ENCODE peak calls at places on chromosomes 12 and 14, in six cellular contexts. W is epithelial cell of esophagus, D is sigmoid colon, U is fibroblast of lung, Z is fibroblast of mammary gland, X is thoracic aorta. B is an unnamed sample.

GRCh38 chr12:48106574-48107251 is 834 bp upstream of the SENP1 start:
- DNase-seq in W (no peak), Z (no peak), U (no peak), X (no peak), D (no peak), B (no peak)

GRCh38 chr12:14272954-14273910 is 92.2 kb upstream of the ATF7IP start:
- DNase-seq in U (peak; percentile 46), W (peak; percentile 96), Z (no peak), D (no peak), X (no peak), B (no peak)

GRCh38 chr12:42094277-42094676 is 50.4 kb downstream of the GXYLT1 start:
- DNase-seq in Z (peak; percentile 65), U (peak; percentile 76), W (peak; percentile 58), X (no peak), D (no peak), B (peak; percentile 80)

GRCh38 chr12:92509156-92509758 is 193.5 kb upstream of the PLEKHG7 start:
- DNase-seq in W (peak; percentile 49), X (no peak), D (no peak), U (peak; percentile 26), Z (peak; percentile 24), B (no peak)

GRCh38 chr12:104768033-104768432 is 190.1 kb downstream of the SLC41A2 start:
- DNase-seq in W (no peak), X (no peak), U (no peak), D (no peak), Z (no peak), B (no peak)

GRCh38 chr12:48903363-48903981 is 21.8 kb downstream of the FKBP11 start:
- DNase-seq in X (no peak), Z (peak; percentile 48), D (no peak), W (no peak), U (peak; percentile 25), B (peak; percentile 85)

GRCh38 chr14:22200977-22201605 is 387.9 kb downstream of the DAD1 start:
- DNase-seq in X (no peak), D (no peak), W (peak; percentile 78), Z (peak; percentile 62), U (peak; percentile 43), B (peak; percentile 52)

GRCh38 chr12:56677680-56678079 is 10.4 kb downstream of the PTGES3 start:
- DNase-seq in U (no peak), D (no peak), W (no peak), Z (no peak), X (no peak), B (no peak)

GRCh38 chr14:35861204-35861868 is 35.2 kb downstream of the BRMS1L start:
- DNase-seq in D (no peak), W (no peak), U (no peak), X (no peak), Z (no peak), B (no peak)

GRCh38 chr12:26874501-26875296 is 41.7 kb upstream of the ITPR2 start:
- DNase-seq in U (no peak), Z (no peak), D (no peak), W (no peak), X (no peak), B (peak; percentile 23)

GRCh38 chr14:101497910-101498860 is 63.1 kb upstream of the DIO3 start:
- DNase-seq in W (no peak), U (no peak), D (peak; percentile 56), Z (no peak), X (no peak), B (no peak)

GRCh38 chr14:61555056-61555838 is 140.1 kb upstream of the HIF1A start:
- DNase-seq in U (peak; percentile 78), Z (peak; percentile 64), X (no peak), W (peak; percentile 69), D (no peak), B (peak; percentile 63)

GRCh38 chr12:66596189-66596588 is 82.7 kb downstream of the GRIP1 start:
- DNase-seq in D (no peak), Z (peak; percentile 60), U (peak; percentile 56), W (peak; percentile 22), X (no peak), B (peak; percentile 7)

GRCh38 chr12:42589465-42590323 is at the start of gene PRICKLE1:
- DNase-seq in Z (peak; percentile 48), X (no peak), D (peak; percentile 67), U (peak; percentile 81), W (peak; percentile 72), B (peak; percentile 40)

GRCh38 chr12:85866929-85867776 is 6.9 kb upstream of the NTS start:
- DNase-seq in Z (peak; percentile 72), D (no peak), X (no peak), W (peak; percentile 71), U (peak; percentile 58), B (peak; percentile 65)

GRCh38 chr12:24359418-24359817 is 409.9 kb upstream of the SOX5 start:
- DNase-seq in D (no peak), Z (no peak), X (no peak), U (no peak), W (no peak), B (no peak)

GRCh38 chr12:48782457-48783395 is 6.2 kb downstream of the ADCY6 start:
- DNase-seq in Z (no peak), W (no peak), U (no peak), D (no peak), X (no peak), B (no peak)

GRCh38 chr12:116717466-116718457 is 20.1 kb downstream of the SPRING1 start:
- DNase-seq in U (peak; percentile 79), X (no peak), W (no peak), D (peak; percentile 93), Z (peak; percentile 76), B (no peak)

GRCh38 chr12:6278439-6279255 is 31.8 kb upstream of the PLEKHG6 start:
- DNase-seq in U (peak; percentile 74), D (peak; percentile 92), W (peak; percentile 95), X (no peak), Z (peak; percentile 75), B (peak; percentile 84)

GRCh38 chr14:101233391-101233790 is 327.9 kb upstream of the DIO3 start:
- DNase-seq in U (no peak), X (no peak), Z (no peak), D (no peak), W (no peak), B (no peak)

GRCh38 chr14:90003526-90004312 is 48.0 kb downstream of the TDP1 start:
- DNase-seq in X (no peak), W (no peak), D (no peak), U (no peak), Z (no peak), B (no peak)

GRCh38 chr12:102950950-102951490 is 6.5 kb upstream of the ASCL1 start:
- DNase-seq in X (no peak), Z (no peak), D (no peak), U (no peak), W (no peak), B (no peak)

GRCh38 chr14:71466942-71467341 is 465.3 kb upstream of the RGS6 start:
- DNase-seq in D (no peak), U (no peak), X (no peak), W (no peak), Z (no peak), B (no peak)

GRCh38 chr12:88015825-88016224 is 13.4 kb downstream of the C12orf50 start:
- DNase-seq in Z (no peak), U (no peak), X (no peak), W (no peak), D (no peak), B (no peak)

GRCh38 chr12:69074559-69075349 is 141.8 kb upstream of the CPM start:
- DNase-seq in U (no peak), X (no peak), D (no peak), W (peak; percentile 58), Z (no peak), B (no peak)

GRCh38 chr14:100872241-100872640 is 31.3 kb downstream of the RTL1 start:
- DNase-seq in D (no peak), X (no peak), W (peak; percentile 30), Z (peak; percentile 60), U (peak; percentile 44), B (no peak)

DNA sequence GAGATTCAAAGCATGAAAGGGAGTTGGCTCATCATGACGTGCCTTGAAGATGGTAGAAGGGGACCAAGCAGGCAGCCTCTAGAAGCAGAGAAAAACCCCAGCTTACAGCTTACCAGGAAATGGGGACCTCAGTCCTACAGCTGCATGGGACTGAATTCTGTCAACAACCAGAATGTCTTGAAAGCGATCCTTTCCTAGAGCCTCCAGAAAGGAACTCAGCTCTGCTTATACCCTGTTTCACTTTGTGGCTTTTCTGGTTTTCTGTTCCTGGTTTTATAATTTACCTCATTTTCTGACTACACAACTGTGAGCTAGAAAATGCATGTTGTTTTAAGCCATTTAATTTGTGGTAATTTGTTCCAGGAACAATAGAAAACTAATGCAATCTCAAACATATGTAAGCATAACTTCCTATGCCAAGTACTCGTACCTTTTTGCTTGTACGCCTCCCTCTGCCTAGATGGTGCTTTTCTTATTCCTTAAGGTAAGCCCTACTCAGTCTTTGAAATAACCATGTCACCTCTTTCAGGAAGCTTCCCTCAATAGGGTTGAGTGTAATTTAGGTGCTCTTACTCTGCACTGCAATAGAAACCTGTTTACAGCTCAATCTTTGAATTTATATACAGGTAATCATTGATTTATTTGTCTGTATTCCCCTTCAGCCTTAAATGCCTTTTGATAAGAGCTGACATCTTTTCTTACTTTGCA is 348.8 kb downstream of the TMEM117 start:
- DNase-seq in U (no peak), X (no peak), D (no peak), W (no peak), Z (no peak), B (no peak)
- H3K4me3 ChIP-seq in U (no peak overlapping the region), X (no peak overlapping the region), D (no peak overlapping the region), W (no peak overlapping the region), Z (no peak overlapping the region), B (no peak overlapping the region)

DNA sequence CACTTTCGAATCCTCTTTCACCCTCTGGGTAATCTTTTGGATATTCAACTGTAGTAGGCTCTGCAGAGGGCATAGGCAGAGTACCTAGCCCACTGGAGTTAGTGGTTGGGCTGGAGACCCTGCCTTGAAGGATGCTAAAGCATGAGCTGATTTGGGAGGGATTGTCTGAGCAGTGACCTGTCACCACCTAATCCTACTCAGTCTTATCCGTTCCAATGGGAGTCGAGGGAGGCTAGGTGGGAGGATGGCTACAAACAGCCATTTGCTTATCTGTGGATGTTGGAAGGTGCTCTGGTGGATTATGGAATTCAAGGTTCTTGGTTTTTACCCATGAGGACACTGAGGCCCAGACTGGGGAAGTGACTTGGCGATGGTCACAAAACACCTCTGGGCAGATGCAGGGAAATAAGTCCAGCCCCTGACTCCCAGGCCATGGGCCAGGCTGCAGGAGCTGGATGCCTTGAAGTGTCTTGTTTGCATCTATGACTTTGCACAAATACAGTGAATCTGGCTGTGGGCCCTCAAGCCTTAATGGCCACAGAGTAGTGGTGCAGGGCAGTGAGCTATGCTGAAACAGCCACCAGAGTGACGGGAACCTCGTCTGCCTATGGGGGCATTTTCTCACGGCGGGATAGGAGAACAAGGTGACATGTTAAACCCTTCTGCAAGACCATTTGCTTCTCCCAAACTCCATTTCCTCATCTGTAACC is 3.7 kb downstream of the KMT5A start:
- DNase-seq in U (no peak), Z (no peak), W (no peak), X (no peak), D (no peak), B (no peak)
- TF ChIP-seq CTCF in U (no peak), Z (no peak), W (no peak), X (no peak), D (no peak), B (no peak)

DNA sequence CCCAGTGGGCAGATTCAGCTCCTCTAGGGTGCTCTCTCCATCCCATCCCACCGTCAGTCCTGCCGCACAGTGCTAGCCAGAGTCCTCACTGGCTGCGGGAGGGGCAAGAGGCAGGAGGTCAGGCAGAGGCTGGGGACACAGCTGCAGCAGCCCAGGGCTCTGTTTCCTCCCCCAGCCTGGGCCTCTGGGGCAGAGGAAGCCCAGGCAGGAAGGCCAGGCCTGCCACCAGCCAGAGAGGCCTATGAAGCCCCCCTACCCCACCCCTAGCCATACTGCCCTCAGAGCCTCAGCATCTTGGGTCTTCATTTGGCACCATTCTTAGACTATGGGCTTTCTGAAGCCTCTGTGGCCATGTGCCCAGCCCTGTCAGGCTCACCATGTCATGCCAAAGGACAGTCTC is 3.4 kb downstream of the ACVRL1 start:
- DNase-seq in X (no peak), D (peak; percentile 69), U (no peak), W (no peak), Z (no peak), B (no peak)
- H3K4me3 ChIP-seq in X (no peak overlapping the region), D (no peak overlapping the region), U (no peak overlapping the region), W (no peak overlapping the region), Z (no peak overlapping the region), B (no peak overlapping the region)

GRCh38 chr14:21090194-21090939 is 8.1 kb downstream of the ZNF219 start:
- DNase-seq in U (no peak), W (no peak), D (no peak), Z (no peak), X (no peak), B (no peak)
- TF ChIP-seq CTCF in U (peak; percentile 39), W (peak; percentile 42), D (peak; percentile 48), Z (peak; percentile 46), X (peak; percentile 46), B (peak; percentile 54)

B was measured in fibroblast of villous mesenchyme.